ENCODE peak calls at places on chromosomes 6 and 20, in six cellular contexts. One of them, this sample, is unnamed.

GRCh38 chr6:148851683-148852556 is 105.1 kb downstream of the UST start:
- DNase-seq in activated CD4-positive, alpha-beta T cell treated with anti-CD3 and anti-CD28 coated beads, Interleukin-2, amount 50 U/mL, for 48 hours: no peak
- DNase-seq in vagina: no peak
- DNase-seq in sciatic nerve: no peak
- DNase-seq in HS-27A: no peak
- DNase-seq in heart right ventricle: no peak
- DNase-seq in this sample: no peak

GRCh38 chr20:50071039-50071888 is 41.7 kb downstream of the UBE2V1 start:
- DNase-seq in activated CD4-positive, alpha-beta T cell treated with anti-CD3 and anti-CD28 coated beads, Interleukin-2, amount 50 U/mL, for 48 hours: peak; percentile 96
- DNase-seq in HS-27A: peak; percentile 64
- DNase-seq in heart right ventricle: peak; percentile 94
- DNase-seq in vagina: no peak
- DNase-seq in sciatic nerve: peak; percentile 97
- DNase-seq in this sample: peak; percentile 20

GRCh38 chr20:50267041-50267865 is 76.6 kb downstream of the CEBPB start:
- DNase-seq in heart right ventricle: peak; percentile 45
- DNase-seq in vagina: no peak
- DNase-seq in HS-27A: no peak
- DNase-seq in activated CD4-positive, alpha-beta T cell treated with anti-CD3 and anti-CD28 coated beads, Interleukin-2, amount 50 U/mL, for 48 hours: no peak
- DNase-seq in sciatic nerve: peak; percentile 81
- DNase-seq in this sample: no peak

GRCh38 chr20:13765299-13765698 is 19.4 kb downstream of the ESF1 start:
- DNase-seq in sciatic nerve: no peak
- DNase-seq in heart right ventricle: no peak
- DNase-seq in vagina: no peak
- DNase-seq in HS-27A: no peak
- DNase-seq in activated CD4-positive, alpha-beta T cell treated with anti-CD3 and anti-CD28 coated beads, Interleukin-2, amount 50 U/mL, for 48 hours: no peak
- DNase-seq in this sample: no peak

GRCh38 chr6:56430629-56431600 is 183.5 kb upstream of the COL21A1 start:
- DNase-seq in HS-27A: no peak
- DNase-seq in vagina: no peak
- DNase-seq in heart right ventricle: no peak
- DNase-seq in sciatic nerve: no peak
- DNase-seq in activated CD4-positive, alpha-beta T cell treated with anti-CD3 and anti-CD28 coated beads, Interleukin-2, amount 50 U/mL, for 48 hours: no peak
- DNase-seq in this sample: no peak

GRCh38 chr6:15088904-15089568 is 156.8 kb upstream of the JARID2 start:
- DNase-seq in activated CD4-positive, alpha-beta T cell treated with anti-CD3 and anti-CD28 coated beads, Interleukin-2, amount 50 U/mL, for 48 hours: no peak
- DNase-seq in sciatic nerve: no peak
- DNase-seq in vagina: no peak
- DNase-seq in HS-27A: no peak
- DNase-seq in heart right ventricle: no peak
- DNase-seq in this sample: no peak

GRCh38 chr6:130452336-130452735 is 86.5 kb downstream of the TMEM200A start:
- DNase-seq in vagina: no peak
- DNase-seq in heart right ventricle: no peak
- DNase-seq in activated CD4-positive, alpha-beta T cell treated with anti-CD3 and anti-CD28 coated beads, Interleukin-2, amount 50 U/mL, for 48 hours: no peak
- DNase-seq in HS-27A: no peak
- DNase-seq in sciatic nerve: no peak
- DNase-seq in this sample: no peak

GRCh38 chr6:34052918-34053608 is 92.8 kb downstream of the GRM4 start:
- DNase-seq in vagina: no peak
- DNase-seq in heart right ventricle: no peak
- DNase-seq in sciatic nerve: no peak
- DNase-seq in HS-27A: no peak
- DNase-seq in activated CD4-positive, alpha-beta T cell treated with anti-CD3 and anti-CD28 coated beads, Interleukin-2, amount 50 U/mL, for 48 hours: no peak
- DNase-seq in this sample: no peak

GRCh38 chr6:10510592-10511367 is 10.4 kb upstream of the GCNT2 start:
- DNase-seq in vagina: no peak
- DNase-seq in activated CD4-positive, alpha-beta T cell treated with anti-CD3 and anti-CD28 coated beads, Interleukin-2, amount 50 U/mL, for 48 hours: peak; percentile 50
- DNase-seq in HS-27A: no peak
- DNase-seq in heart right ventricle: peak; percentile 59
- DNase-seq in sciatic nerve: peak; percentile 63
- DNase-seq in this sample: peak; percentile 31

GRCh38 chr20:51019598-51020592 is 3.0 kb downstream of the KCNG1 start:
- DNase-seq in heart right ventricle: no peak
- DNase-seq in HS-27A: no peak
- DNase-seq in activated CD4-positive, alpha-beta T cell treated with anti-CD3 and anti-CD28 coated beads, Interleukin-2, amount 50 U/mL, for 48 hours: no peak
- DNase-seq in vagina: no peak
- DNase-seq in sciatic nerve: no peak
- DNase-seq in this sample: peak; percentile 58

GRCh38 chr20:61391812-61392520 is 139.9 kb downstream of the CDH4 start:
- DNase-seq in HS-27A: no peak
- DNase-seq in sciatic nerve: no peak
- DNase-seq in vagina: no peak
- DNase-seq in heart right ventricle: no peak
- DNase-seq in activated CD4-positive, alpha-beta T cell treated with anti-CD3 and anti-CD28 coated beads, Interleukin-2, amount 50 U/mL, for 48 hours: no peak
- DNase-seq in this sample: no peak

GRCh38 chr20:52439385-52439784 is 247.8 kb upstream of the ZFP64 start:
- DNase-seq in activated CD4-positive, alpha-beta T cell treated with anti-CD3 and anti-CD28 coated beads, Interleukin-2, amount 50 U/mL, for 48 hours: no peak
- DNase-seq in HS-27A: no peak
- DNase-seq in vagina: no peak
- DNase-seq in heart right ventricle: no peak
- DNase-seq in sciatic nerve: no peak
- DNase-seq in this sample: no peak

GRCh38 chr6:138645976-138646640 is 127.5 kb upstream of the CCDC28A start:
- DNase-seq in vagina: no peak
- DNase-seq in heart right ventricle: no peak
- DNase-seq in activated CD4-positive, alpha-beta T cell treated with anti-CD3 and anti-CD28 coated beads, Interleukin-2, amount 50 U/mL, for 48 hours: no peak
- DNase-seq in HS-27A: no peak
- DNase-seq in sciatic nerve: no peak
- DNase-seq in this sample: peak; percentile 41

GRCh38 chr20:62501801-62502495 is 26.2 kb upstream of the GATA5 start:
- DNase-seq in activated CD4-positive, alpha-beta T cell treated with anti-CD3 and anti-CD28 coated beads, Interleukin-2, amount 50 U/mL, for 48 hours: peak; percentile 81
- DNase-seq in vagina: no peak
- DNase-seq in HS-27A: no peak
- DNase-seq in heart right ventricle: no peak
- DNase-seq in sciatic nerve: no peak
- DNase-seq in this sample: peak; percentile 47

GRCh38 chr20:10259166-10259565 is 40.5 kb downstream of the SNAP25 start:
- DNase-seq in vagina: no peak
- DNase-seq in HS-27A: no peak
- DNase-seq in activated CD4-positive, alpha-beta T cell treated with anti-CD3 and anti-CD28 coated beads, Interleukin-2, amount 50 U/mL, for 48 hours: no peak
- DNase-seq in sciatic nerve: no peak
- DNase-seq in heart right ventricle: no peak
- DNase-seq in this sample: no peak